ENCODE peak calls at places on chromosomes 4 and X, in four cellular contexts. V is stomach, G is spleen, L is uterus. E is an unnamed sample.

GRCh38 chrX:9429767-9430166 is 35.1 kb upstream of the TBL1X start:
- DNase-seq in L (no peak), G (no peak), V (no peak), E (no peak)

GRCh38 chr4:8556341-8557150 is 23.6 kb upstream of the GPR78 start:
- DNase-seq in G (peak; percentile 41), V (no peak), L (no peak), E (no peak)

GRCh38 chr4:2416564-2417195 is 1.8 kb downstream of the ZFYVE28 start:
- DNase-seq in L (no peak), G (peak; percentile 85), V (peak; percentile 45), E (peak; percentile 73)

GRCh38 chr4:26150948-26151347 is 169.9 kb upstream of the RBPJ start:
- DNase-seq in G (no peak), L (no peak), V (no peak), E (no peak)

GRCh38 chr4:111512081-111512774 is 633.0 kb upstream of the FAM241A start:
- DNase-seq in G (no peak), L (no peak), V (no peak), E (no peak)

GRCh38 chr4:156764846-156765245 is 206.8 kb downstream of the PDGFC start:
- DNase-seq in V (no peak), L (no peak), G (no peak), E (no peak)

GRCh38 chrX:72048515-72049455 is 82.9 kb downstream of the RTL5 start:
- DNase-seq in V (no peak), L (no peak), G (no peak), E (peak; percentile 56)

GRCh38 chr4:176781739-176782100 is 11.0 kb downstream of the VEGFC start:
- DNase-seq in L (no peak), V (no peak), G (no peak), E (no peak)

GRCh38 chrX:53291596-53291995 is 10.2 kb upstream of the IQSEC2 start:
- DNase-seq in G (no peak), L (no peak), V (no peak), E (peak; percentile 39)

GRCh38 chrX:115609621-115610020 is 48.6 kb downstream of the PLS3 start:
- DNase-seq in V (no peak), L (no peak), G (no peak), E (no peak)

GRCh38 chrX:19017271-19017670 is 33.4 kb upstream of the PHKA2 start:
- DNase-seq in V (no peak), G (no peak), L (no peak), E (no peak)

GRCh38 chr4:152169666-152170065 is 366.2 kb downstream of the FBXW7 start:
- DNase-seq in V (no peak), G (no peak), L (no peak), E (no peak)

DNA sequence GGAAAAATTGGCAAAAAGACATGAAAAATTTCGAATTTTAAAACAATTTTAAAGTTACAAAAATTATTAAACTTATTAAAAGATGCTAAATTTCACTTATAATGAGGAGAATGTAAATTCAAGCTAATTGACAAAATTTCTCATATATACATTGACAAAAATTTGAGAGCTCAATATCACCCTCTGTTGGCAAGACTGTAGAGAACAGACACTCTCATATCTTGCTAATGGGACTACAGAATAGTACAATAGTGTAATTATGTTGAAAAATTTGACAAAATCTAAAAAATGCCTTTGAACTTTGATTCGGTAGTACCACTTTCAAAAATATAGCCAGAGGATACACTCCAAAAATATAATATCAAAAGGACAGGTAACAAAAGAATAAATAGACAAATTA is 29.8 kb downstream of the DCAF8L2 start:
- DNase-seq in L (no peak), V (no peak), G (no peak), E (no peak)
- TF ChIP-seq CTCF in L (no peak), V (no peak), G (peak; percentile 15), E (peak; percentile 12)

DNA sequence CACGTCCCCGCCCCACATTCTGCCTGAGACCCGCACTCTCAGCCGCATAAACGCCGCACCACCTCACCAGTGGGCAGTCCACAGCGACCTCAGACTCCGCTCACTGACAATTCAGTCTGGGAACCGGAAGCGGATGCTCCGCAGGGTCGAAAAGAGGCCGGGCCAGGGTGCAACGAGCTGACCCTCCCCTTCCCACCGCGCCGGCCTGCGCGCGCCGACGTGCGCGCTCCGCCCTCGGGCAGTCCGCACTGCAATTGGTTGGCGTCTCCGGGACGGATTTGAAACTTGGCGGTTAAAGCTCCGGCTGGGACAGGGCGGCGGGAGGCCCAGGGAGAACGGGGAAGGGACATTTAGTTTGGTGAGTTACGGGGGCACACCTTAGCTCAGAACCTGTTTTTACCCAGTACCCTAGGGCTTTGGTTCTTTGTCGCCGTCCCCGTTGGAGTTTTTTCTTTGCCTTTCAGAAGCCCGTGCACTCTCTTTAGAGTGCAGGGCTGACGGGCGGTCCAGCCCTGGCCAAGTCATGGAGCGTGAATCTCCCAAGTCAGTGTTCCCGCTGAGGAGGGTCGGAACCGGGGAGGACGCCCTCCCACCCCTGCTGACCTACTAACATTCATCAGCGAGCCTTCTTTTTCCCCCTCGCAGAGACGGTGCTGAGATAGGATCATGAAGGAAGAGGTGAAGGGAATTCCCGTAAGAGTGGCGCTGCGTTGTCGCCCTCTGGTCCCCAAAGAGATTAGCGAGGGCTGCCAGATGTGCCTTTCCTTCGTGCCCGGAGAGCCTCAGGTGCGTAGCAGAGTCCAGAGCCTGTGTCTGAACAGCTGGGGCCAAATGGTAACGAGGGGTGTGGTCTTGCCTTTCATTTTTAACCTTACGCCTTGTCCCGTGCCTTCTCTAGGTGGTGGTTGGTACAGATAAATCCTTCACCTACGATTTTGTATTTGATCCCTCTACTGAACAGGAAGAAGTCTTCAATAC is at the start of the genes KIF4A and PDZD11:
- DNase-seq in V (peak; percentile 77), L (peak; percentile 60), G (peak; percentile 93), E (peak; percentile 67)
- TF ChIP-seq POLR2A in V (no peak), L (no peak), G (no peak), E (peak; percentile 38)

DNA sequence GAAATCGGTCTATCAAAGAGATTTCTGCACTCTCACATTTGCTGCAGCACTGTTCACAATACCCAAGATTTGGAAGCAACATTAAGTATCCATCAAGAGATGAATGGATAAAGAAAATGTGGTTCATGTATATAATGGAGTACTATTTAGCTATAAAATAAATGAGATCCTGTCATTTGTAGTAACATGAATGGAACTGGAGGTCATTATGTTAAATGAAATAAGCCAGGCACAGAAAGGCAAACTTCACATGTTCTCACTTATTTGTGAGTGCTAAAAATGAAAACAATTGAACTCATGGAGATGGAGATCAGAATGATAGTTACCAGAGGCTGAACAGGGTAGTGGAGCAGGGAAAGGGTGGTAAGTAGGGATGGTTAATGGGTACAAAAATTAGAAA is 17.0 kb upstream of the PROM1 start:
- DNase-seq in V (no peak), L (no peak), G (no peak), E (no peak)
- H3K27me3 ChIP-seq in V (no peaks in the 10 kb centered on the region), L (no peaks in the 10 kb centered on the region), G (no peaks in the 10 kb centered on the region), E (no peaks in the 10 kb centered on the region)

GRCh38 chr4:83751336-83751949 is 215.5 kb downstream of the GPAT3 start:
- DNase-seq in G (no peak), L (no peak), V (no peak), E (no peak)

GRCh38 chr4:83757121-83757621 is 221.3 kb downstream of the GPAT3 start:
- DNase-seq in V (no peak), G (no peak), L (no peak), E (no peak)

GRCh38 chr4:83758331-83758730 is 222.4 kb downstream of the GPAT3 start:
- DNase-seq in L (no peak), G (no peak), V (no peak), E (no peak)

GRCh38 chr4:83753260-83753659 is 217.4 kb downstream of the GPAT3 start:
- DNase-seq in V (no peak), G (no peak), L (no peak), E (no peak)
- TF ChIP-seq CTCF in V (no peak), G (no peak), L (no peak), E (no peak)

GRCh38 chrX:154529206-154529612 is 13.2 kb upstream of the FAM3A start:
- DNase-seq in V (no peak), G (no peak), L (no peak), E (no peak)

GRCh38 chrX:154525606-154526490 is 9.8 kb upstream of the FAM3A start:
- DNase-seq in L (no peak), G (no peak), V (no peak), E (no peak)

GRCh38 chrX:154530286-154530685 is 14.3 kb upstream of the FAM3A start:
- DNase-seq in V (no peak), G (no peak), L (no peak), E (no peak)

GRCh38 chrX:154531626-154532025 is 15.0 kb downstream of the G6PD start:
- DNase-seq in V (no peak), L (no peak), G (no peak), E (no peak)

GRCh38 chrX:154526901-154527675 is 11.1 kb upstream of the FAM3A start:
- DNase-seq in V (peak; percentile 76), G (peak; percentile 89), L (peak; percentile 84), E (peak; percentile 71)
- TF ChIP-seq POLR2A in V (no peak), G (no peak), L (peak; percentile 14), E (no peak)

DNA sequence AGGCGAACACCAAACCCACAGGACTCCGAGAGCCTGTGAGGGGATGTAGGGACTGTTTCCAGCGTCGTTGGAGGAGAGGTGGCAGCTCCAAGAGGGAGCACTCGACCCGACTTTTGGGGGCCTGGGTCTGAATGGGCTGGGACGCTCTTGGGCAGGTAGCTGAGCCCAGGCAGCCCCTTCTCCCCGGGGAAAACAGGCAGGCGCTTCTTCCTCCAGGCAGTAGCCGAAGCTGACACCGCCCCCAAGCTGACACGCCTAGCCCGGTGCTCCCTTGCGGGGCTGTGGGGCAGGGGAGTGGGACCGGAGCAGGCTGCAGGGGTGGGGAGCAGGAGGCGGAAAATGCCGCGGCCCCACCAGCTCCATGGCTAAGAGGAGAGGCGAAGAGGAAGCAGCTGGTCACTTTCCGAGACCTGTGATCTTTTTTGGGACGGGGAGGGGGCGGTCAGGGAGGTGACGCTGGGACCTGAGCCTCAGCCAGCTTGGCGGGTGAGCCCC is 4.2 kb downstream of the NKX1-1 start:
- DNase-seq in L (no peak), V (peak; percentile 9), G (peak; percentile 64), E (no peak)
- H3K27me3 ChIP-seq in L (peaks cover 18% of the 10 kb centered on the region), V (peaks cover 72% of the 10 kb centered on the region), G (peaks cover 65% of the 10 kb centered on the region), E (no peaks in the 10 kb centered on the region)

DNA sequence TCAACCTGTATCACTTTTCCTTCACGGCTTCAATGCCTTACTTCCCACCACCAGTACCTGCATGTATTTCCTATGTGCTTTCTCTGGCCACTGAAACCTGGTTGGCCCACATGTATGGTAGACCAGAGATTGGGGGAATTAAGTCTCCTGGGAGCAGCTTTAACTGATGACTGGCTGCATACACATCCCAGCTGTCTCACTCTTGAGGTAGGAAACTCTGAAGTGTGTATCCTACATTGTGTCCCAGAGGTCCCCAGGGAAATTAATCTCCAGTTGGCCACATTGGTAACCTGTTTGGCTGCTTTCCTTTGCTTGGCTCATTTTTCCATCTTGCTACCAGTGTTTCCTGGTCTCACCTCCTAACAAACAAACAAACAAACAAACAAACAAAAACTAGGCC is 124.4 kb downstream of the ZNF827 start:
- DNase-seq in V (no peak), L (no peak), G (no peak), E (no peak)
- TF ChIP-seq CTCF in V (no peak), L (no peak), G (no peak), E (no peak)

GRCh38 chrX:43564953-43565352 is 91.1 kb upstream of the MAOA start:
- DNase-seq in V (no peak), L (no peak), G (no peak), E (no peak)
- TF ChIP-seq POLR2A in V (no peak), L (no peak), G (no peak), E (no peak)

GRCh38 chr4:4845027-4845426 is 14.4 kb upstream of the MSX1 start:
- DNase-seq in V (no peak), L (no peak), G (no peak), E (no peak)
- H3K27me3 ChIP-seq in V (peaks cover 39% of the 10 kb centered on the region), L (no peaks in the 10 kb centered on the region), G (no peaks in the 10 kb centered on the region), E (no peaks in the 10 kb centered on the region)

E was measured in Peyer's patch.